ENCODE peak calls at places on chromosomes 3 and 15, in nine cellular contexts. R is hippocampal formation; S is activated gamma-delta T cell treated with anti-CD3 and anti-CD28 coated beads, Interleukin-2, amount 50 U/mL, for 16 hours; C is lower leg skin; A is adipocyte; D is cardiac muscle cell; P is dorsolateral prefrontal cortex; O is HTR-8/SVneo; V is PC-3. X is an unnamed sample.

GRCh38 chr3:142165194-142165593 is 15.8 kb upstream of the TFDP2 start:
- DNase-seq in O (peak; percentile 26), R (no peak), C (no peak), V (peak; percentile 44), S (no peak), A (no peak), D (no peak), P (no peak), X (peak; percentile 22)

GRCh38 chr3:41418961-41419691 is 219.8 kb downstream of the CTNNB1 start:
- DNase-seq in S (no peak), D (peak; percentile 47), A (no peak), O (no peak), R (no peak), V (peak; percentile 67), P (no peak), C (no peak), X (peak; percentile 62)

GRCh38 chr3:188975612-188976314 is 196.0 kb upstream of the TPRG1 start:
- DNase-seq in O (no peak), V (peak; percentile 72), A (no peak), S (no peak), R (no peak), D (no peak), P (no peak), C (no peak), X (no peak)

GRCh38 chr15:38624248-38625214 is 59.9 kb upstream of the RASGRP1 start:
- DNase-seq in A (peak; percentile 0), V (no peak), O (no peak), S (no peak), C (no peak), R (no peak), P (no peak), D (peak; percentile 3), X (peak; percentile 33)

GRCh38 chr3:130480736-130481135 is 36.2 kb upstream of the COL6A6 start:
- DNase-seq in R (no peak), S (no peak), D (peak; percentile 82), A (peak; percentile 90), C (no peak), O (no peak), V (peak; percentile 48), P (no peak), X (peak; percentile 19)

GRCh38 chr3:114128826-114129225 is 50.0 kb downstream of the DRD3 start:
- DNase-seq in A (no peak), S (no peak), R (no peak), O (no peak), V (no peak), P (no peak), D (no peak), C (no peak), X (no peak)

GRCh38 chr15:71386448-71387236 is 271.4 kb downstream of the THSD4 start:
- DNase-seq in O (no peak), A (no peak), C (no peak), D (peak; percentile 30), P (no peak), R (no peak), S (no peak), V (peak; percentile 38), X (peak; percentile 18)

GRCh38 chr3:140595295-140595694 is 82.6 kb upstream of the TRIM42 start:
- DNase-seq in A (peak; percentile 48), S (no peak), P (no peak), C (no peak), R (no peak), V (peak; percentile 2), D (peak; percentile 79), O (no peak), X (no peak)

GRCh38 chr3:72523409-72524172 is 324.7 kb downstream of the SHQ1 start:
- DNase-seq in A (no peak), P (no peak), C (peak; percentile 36), O (no peak), V (peak; percentile 66), R (peak; percentile 9), S (no peak), D (no peak), X (no peak)

GRCh38 chr15:99683000-99683670 is 50.1 kb downstream of the LYSMD4 start:
- DNase-seq in A (peak; percentile 11), P (no peak), R (no peak), V (no peak), S (no peak), C (no peak), D (peak; percentile 58), O (no peak), X (peak; percentile 20)

GRCh38 chr15:27232876-27233275 is 261.9 kb downstream of the GABRG3 start:
- DNase-seq in D (no peak), R (no peak), C (no peak), A (no peak), O (no peak), S (no peak), V (no peak), P (no peak), X (no peak)

GRCh38 chr3:81872566-81872965 is 111.1 kb upstream of the GBE1 start:
- DNase-seq in P (no peak), R (no peak), O (no peak), C (no peak), V (no peak), S (no peak), D (no peak), A (peak; percentile 66), X (no peak)

GRCh38 chr3:194112120-194113106 is 23.5 kb upstream of the HES1 start:
- DNase-seq in S (no peak), V (peak; percentile 92), O (no peak), A (no peak), C (no peak), R (no peak), D (no peak), P (no peak), X (peak; percentile 64)

GRCh38 chr3:112778298-112779008 is 68.2 kb downstream of the CD200R1L start:
- DNase-seq in D (peak; percentile 89), V (peak; percentile 86), P (no peak), O (peak; percentile 66), S (no peak), R (no peak), A (peak; percentile 91), C (no peak), X (no peak)

GRCh38 chr3:169146112-169146665 is 517.3 kb downstream of the MECOM start:
- DNase-seq in A (peak; percentile 77), C (no peak), D (peak; percentile 76), O (peak; percentile 14), V (peak; percentile 71), S (no peak), P (no peak), R (no peak), X (peak; percentile 73)

GRCh38 chr3:136503056-136503455 is 249.1 kb downstream of the STAG1 start:
- DNase-seq in R (no peak), P (no peak), O (no peak), A (no peak), C (no peak), D (no peak), S (no peak), V (no peak), X (no peak)

GRCh38 chr15:70236306-70237103 is 138.8 kb upstream of the TLE3 start:
- DNase-seq in D (peak; percentile 55), S (no peak), P (no peak), C (no peak), V (peak; percentile 66), O (no peak), R (no peak), A (no peak), X (peak; percentile 6)

GRCh38 chr3:39433642-39434041 is 27.1 kb downstream of the RPSA start:
- DNase-seq in P (no peak), O (no peak), S (no peak), A (peak; percentile 61), R (no peak), V (peak; percentile 49), C (no peak), D (peak; percentile 73), X (peak; percentile 79)

GRCh38 chr3:187742351-187743171 is 2.7 kb downstream of the BCL6 start:
- DNase-seq in V (peak; percentile 70), P (no peak), A (no peak), O (no peak), D (peak; percentile 48), S (no peak), R (no peak), C (no peak), X (no peak)

GRCh38 chr15:73889053-73889452 is 15.7 kb downstream of the TBC1D21 start:
- DNase-seq in V (no peak), P (no peak), D (no peak), A (no peak), C (no peak), O (no peak), S (no peak), R (no peak), X (no peak)

GRCh38 chr15:85542488-85542887 is 162.1 kb downstream of the AKAP13 start:
- DNase-seq in S (no peak), A (no peak), C (no peak), P (no peak), D (no peak), O (no peak), V (no peak), R (no peak), X (no peak)

GRCh38 chr3:171809513-171810277 is 588 bp downstream of the PLD1 start:
- DNase-seq in A (peak; percentile 97), P (peak; percentile 4), D (peak; percentile 97), S (peak; percentile 32), R (peak; percentile 80), O (peak; percentile 64), V (peak; percentile 77), C (peak; percentile 75), X (peak; percentile 91)

GRCh38 chr15:31387101-31387482 is 60.5 kb downstream of the KLF13 start:
- DNase-seq in C (no peak), A (no peak), D (no peak), P (no peak), O (no peak), S (no peak), R (no peak), V (no peak), X (no peak)

GRCh38 chr3:141412087-141412935 is 44.0 kb downstream of the ZBTB38 start:
- DNase-seq in S (peak; percentile 17), C (peak; percentile 71), O (peak; percentile 59), R (peak; percentile 38), D (peak; percentile 80), P (peak; percentile 46), V (peak; percentile 59), A (peak; percentile 85), X (no peak)

GRCh38 chr3:136916200-136916599 is 41.6 kb upstream of the IL20RB start:
- DNase-seq in P (no peak), O (no peak), C (no peak), R (no peak), S (no peak), V (peak; percentile 13), D (no peak), A (no peak), X (no peak)

GRCh38 chr15:87906444-87906843 is 350.1 kb downstream of the NTRK3 start:
- DNase-seq in R (no peak), A (no peak), D (no peak), C (no peak), V (no peak), S (no peak), P (no peak), O (no peak), X (no peak)